ENCODE peak calls at places on chromosomes 1 and 21, in nine cellular contexts. V, G, K, T, A, P, W, J and Y are unnamed samples.

GRCh38 chr1:226832613-226833012 is 37.8 kb upstream of the PSEN2 start:
- DNase-seq in V (peak; percentile 15), G (no peak), K (no peak), T (no peak), A (no peak), P (no peak), W (no peak), J (no peak), Y (no peak)

GRCh38 chr1:206524739-206525364 is 17.5 kb downstream of the RASSF5 start:
- DNase-seq in V (no peak), G (no peak), K (no peak), T (no peak), A (peak; percentile 68), P (no peak), W (peak; percentile 86), J (no peak), Y (no peak)

GRCh38 chr21:20729376-20729775 is 268.8 kb upstream of the NCAM2 start:
- DNase-seq in V (no peak), G (no peak), K (no peak), T (no peak), A (peak; percentile 43), P (no peak), W (no peak), J (peak; percentile 3), Y (no peak)

GRCh38 chr1:43530483-43531452 is at the start of gene PTPRF:
- DNase-seq in V (peak; percentile 69), G (peak; percentile 66), K (peak; percentile 78), T (peak; percentile 89), A (peak; percentile 70), P (no peak), W (peak; percentile 35), J (peak; percentile 52), Y (peak; percentile 90)

GRCh38 chr1:151514366-151514765 is 3.2 kb downstream of the CGN start:
- DNase-seq in V (no peak), G (no peak), K (no peak), T (no peak), A (no peak), P (no peak), W (no peak), J (no peak), Y (no peak)

GRCh38 chr21:25997788-25998611 is 172.6 kb downstream of the APP start:
- DNase-seq in V (peak; percentile 78), G (no peak), K (peak; percentile 96), T (no peak), A (peak; percentile 68), P (peak; percentile 65), W (peak; percentile 83), J (no peak), Y (peak; percentile 74)

GRCh38 chr1:37811027-37811655 is 3.1 kb upstream of the YRDC start:
- DNase-seq in V (peak; percentile 82), G (peak; percentile 90), K (peak; percentile 86), T (peak; percentile 67), A (peak; percentile 83), P (peak; percentile 73), W (peak; percentile 51), J (peak; percentile 65), Y (peak; percentile 87)

GRCh38 chr1:20372676-20373075 is 82.0 kb downstream of the VWA5B1 start:
- DNase-seq in V (no peak), G (no peak), K (no peak), T (no peak), A (no peak), P (no peak), W (no peak), J (no peak), Y (no peak)

GRCh38 chr1:112509005-112509659 is 367 bp downstream of the WNT2B start:
- DNase-seq in V (peak; percentile 60), G (peak; percentile 19), K (peak; percentile 83), T (no peak), A (no peak), P (no peak), W (no peak), J (peak; percentile 24), Y (peak; percentile 86)

GRCh38 chr21:17371470-17371869 is 141.4 kb upstream of the CXADR start:
- DNase-seq in V (no peak), G (peak; percentile 85), K (peak; percentile 43), T (no peak), A (peak; percentile 40), P (no peak), W (peak; percentile 80), J (peak; percentile 85), Y (no peak)

GRCh38 chr1:225987491-225988316 is 11.4 kb downstream of the SDE2 start:
- DNase-seq in V (no peak), G (peak; percentile 69), K (peak; percentile 32), T (no peak), A (peak; percentile 76), P (peak; percentile 44), W (peak; percentile 30), J (peak; percentile 44), Y (no peak)

GRCh38 chr1:15621975-15622374 is 4.7 kb downstream of the DDI2 start:
- DNase-seq in V (no peak), G (peak; percentile 44), K (no peak), T (no peak), A (no peak), P (no peak), W (no peak), J (no peak), Y (no peak)

GRCh38 chr1:177228721-177229088 is 57.9 kb downstream of the BRINP2 start:
- DNase-seq in V (no peak), G (peak; percentile 86), K (no peak), T (no peak), A (peak; percentile 71), P (no peak), W (peak; percentile 78), J (peak; percentile 45), Y (no peak)

GRCh38 chr21:18951291-18952038 is 547.9 kb upstream of the TMPRSS15 start:
- DNase-seq in V (peak; percentile 62), G (no peak), K (peak; percentile 85), T (peak; percentile 6), A (peak; percentile 78), P (no peak), W (no peak), J (no peak), Y (peak; percentile 82)

GRCh38 chr1:165854101-165854845 is 26.9 kb downstream of the UCK2 start:
- DNase-seq in V (no peak), G (peak; percentile 93), K (peak; percentile 85), T (no peak), A (no peak), P (no peak), W (peak; percentile 74), J (peak; percentile 96), Y (no peak)

GRCh38 chr1:155334980-155335379 is 14.3 kb downstream of the RUSC1 start:
- DNase-seq in V (no peak), G (peak; percentile 23), K (no peak), T (no peak), A (no peak), P (no peak), W (no peak), J (no peak), Y (no peak)

GRCh38 chr1:212819704-212820103 is 27.7 kb downstream of the SPATA45 start:
- DNase-seq in V (no peak), G (no peak), K (no peak), T (no peak), A (no peak), P (no peak), W (no peak), J (no peak), Y (no peak)
- H3K9ac ChIP-seq in V (no peak overlapping the region), G (no peak overlapping the region), K (no peak overlapping the region), T (no peak overlapping the region), A (no peak overlapping the region), P (no peak overlapping the region), W (no peak overlapping the region), J (no peak overlapping the region), Y (no peak overlapping the region)

DNA sequence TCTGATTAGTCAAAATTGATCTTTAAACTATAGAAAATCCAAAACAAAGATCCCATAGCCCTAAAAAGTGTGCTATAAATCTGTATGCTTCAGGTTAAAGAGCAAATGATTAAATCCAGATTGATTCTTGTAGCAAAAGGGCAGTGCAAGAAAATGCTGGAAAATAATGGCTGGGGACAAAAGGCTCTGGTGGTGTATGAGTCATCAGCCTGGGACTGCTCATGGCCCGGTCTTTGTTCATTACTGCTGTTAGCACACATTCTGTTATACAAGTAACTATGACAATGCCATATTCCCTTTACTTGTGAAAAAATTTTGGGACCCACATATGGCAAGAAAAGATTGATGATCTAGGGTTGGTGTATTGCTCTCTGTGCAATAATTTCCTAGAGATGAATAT is 89.1 kb downstream of the RWDD3 start:
- DNase-seq in V (no peak), G (peak; percentile 28), K (peak; percentile 37), T (no peak), A (peak; percentile 20), P (no peak), W (no peak), J (peak; percentile 24), Y (no peak)
- H3K27ac ChIP-seq in V (no peak overlapping the region), G (no peak overlapping the region), K (no peak overlapping the region), T (no peak overlapping the region), A (no peak overlapping the region), P (no peak overlapping the region), W (no peak overlapping the region), J (no peak overlapping the region), Y (peak overlapping the region; percentile 33)

DNA sequence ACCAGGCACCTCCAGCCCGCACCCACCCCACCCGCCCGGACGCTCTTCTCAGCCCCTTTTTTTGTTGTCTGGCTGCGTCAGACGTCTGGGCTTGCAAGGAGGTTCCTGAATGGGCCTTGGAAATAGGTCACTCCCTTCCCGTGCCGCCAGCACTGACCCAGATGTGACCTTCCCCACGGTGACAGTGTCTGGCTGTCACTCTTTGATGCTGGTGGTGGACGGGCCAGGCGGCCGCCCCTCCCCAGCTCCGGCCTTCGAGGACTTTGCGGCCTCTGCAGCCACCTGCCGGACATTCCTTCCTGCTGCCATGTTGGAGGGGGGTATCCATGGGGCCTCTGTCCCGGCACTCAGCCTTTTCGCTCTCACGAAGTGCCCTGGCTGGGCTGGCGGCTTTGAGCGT is 30.2 kb downstream of the SPSB1 start:
- DNase-seq in V (no peak), G (no peak), K (no peak), T (peak; percentile 32), A (no peak), P (no peak), W (no peak), J (no peak), Y (no peak)
- H3K4me1 ChIP-seq in V (peaks cover 10% of the 10 kb centered on the region), G (peaks cover 35% of the 10 kb centered on the region), K (peaks cover 14% of the 10 kb centered on the region), T (no peaks in the 10 kb centered on the region), A (no peaks in the 10 kb centered on the region), P (peaks cover 4% of the 10 kb centered on the region), W (peaks cover 19% of the 10 kb centered on the region), J (peaks cover 27% of the 10 kb centered on the region), Y (peaks cover 32% of the 10 kb centered on the region)

GRCh38 chr1:248872752-248873408 is 14.0 kb upstream of the ZNF692 start:
- DNase-seq in V (peak; percentile 91), G (peak; percentile 83), K (peak; percentile 96), T (peak; percentile 70), A (peak; percentile 81), P (peak; percentile 53), W (peak; percentile 72), J (peak; percentile 76), Y (peak; percentile 93)
- H3K9ac ChIP-seq in V (peak overlapping the region; percentile 74), G (peak overlapping the region; percentile 95), K (peak overlapping the region; percentile 92), T (peak overlapping the region; percentile 99), A (peak overlapping the region; percentile 53), P (peak overlapping the region; percentile 75), W (peak overlapping the region; percentile 70), J (peak overlapping the region; percentile 68), Y (peak overlapping the region; percentile 95)